ENCODE peak calls at places on chromosomes 12 and 14, in six cellular contexts. One of them, this sample, is unnamed.

GRCh38 chr12:32039917-32040575 is 66.6 kb upstream of the BICD1 start:
- DNase-seq in gastrocnemius medialis: no peak
- DNase-seq in Panc1: no peak
- DNase-seq in B cell: no peak
- DNase-seq in hepatocyte: no peak
- DNase-seq in astrocyte of the cerebellum: no peak
- DNase-seq in this sample: no peak

GRCh38 chr12:110966081-110966760 is 45.8 kb upstream of the MYL2 start:
- DNase-seq in gastrocnemius medialis: no peak
- DNase-seq in Panc1: no peak
- DNase-seq in B cell: no peak
- DNase-seq in hepatocyte: no peak
- DNase-seq in astrocyte of the cerebellum: no peak
- DNase-seq in this sample: no peak

GRCh38 chr12:89346741-89347324 is 5.5 kb downstream of the DUSP6 start:
- DNase-seq in gastrocnemius medialis: no peak
- DNase-seq in Panc1: no peak
- DNase-seq in B cell: peak
- DNase-seq in hepatocyte: no peak
- DNase-seq in astrocyte of the cerebellum: no peak
- DNase-seq in this sample: no peak

GRCh38 chr14:96097752-96098151 is 58.6 kb downstream of the C14orf132 start:
- DNase-seq in gastrocnemius medialis: no peak
- DNase-seq in Panc1: no peak
- DNase-seq in B cell: no peak
- DNase-seq in hepatocyte: no peak
- DNase-seq in astrocyte of the cerebellum: no peak
- DNase-seq in this sample: no peak

GRCh38 chr12:53324779-53325538 is 3.5 kb upstream of the AAAS start:
- DNase-seq in gastrocnemius medialis: peak
- DNase-seq in Panc1: peak
- DNase-seq in B cell: peak
- DNase-seq in hepatocyte: peak
- DNase-seq in astrocyte of the cerebellum: peak
- DNase-seq in this sample: peak

GRCh38 chr14:71114580-71114979 is 207.3 kb downstream of the PCNX1 start:
- DNase-seq in gastrocnemius medialis: no peak
- DNase-seq in Panc1: no peak
- DNase-seq in B cell: no peak
- DNase-seq in hepatocyte: no peak
- DNase-seq in astrocyte of the cerebellum: no peak
- DNase-seq in this sample: no peak

GRCh38 chr14:78519863-78520262 is 349.7 kb downstream of the NRXN3 start:
- DNase-seq in gastrocnemius medialis: no peak
- DNase-seq in Panc1: no peak
- DNase-seq in B cell: peak
- DNase-seq in hepatocyte: peak
- DNase-seq in astrocyte of the cerebellum: peak
- DNase-seq in this sample: no peak

GRCh38 chr14:54681819-54682261 is 114.9 kb downstream of the SAMD4A start:
- DNase-seq in gastrocnemius medialis: no peak
- DNase-seq in Panc1: no peak
- DNase-seq in B cell: no peak
- DNase-seq in hepatocyte: no peak
- DNase-seq in astrocyte of the cerebellum: peak
- DNase-seq in this sample: no peak

GRCh38 chr12:93126069-93126474 is 197.0 kb upstream of the EEA1 start:
- DNase-seq in gastrocnemius medialis: no peak
- DNase-seq in Panc1: no peak
- DNase-seq in B cell: no peak
- DNase-seq in hepatocyte: no peak
- DNase-seq in astrocyte of the cerebellum: no peak
- DNase-seq in this sample: no peak

GRCh38 chr14:93317836-93318807 is 14.7 kb downstream of the BTBD7 start:
- DNase-seq in gastrocnemius medialis: no peak
- DNase-seq in Panc1: no peak
- DNase-seq in B cell: no peak
- DNase-seq in hepatocyte: peak
- DNase-seq in astrocyte of the cerebellum: no peak
- DNase-seq in this sample: no peak

GRCh38 chr12:119036878-119037493 is 55.6 kb downstream of the SRRM4 start:
- DNase-seq in gastrocnemius medialis: no peak
- DNase-seq in Panc1: peak
- DNase-seq in B cell: peak
- DNase-seq in hepatocyte: peak
- DNase-seq in astrocyte of the cerebellum: no peak
- DNase-seq in this sample: no peak

GRCh38 chr14:94337274-94337673 is 14.1 kb upstream of the SERPINA6 start:
- DNase-seq in gastrocnemius medialis: no peak
- DNase-seq in Panc1: no peak
- DNase-seq in B cell: no peak
- DNase-seq in hepatocyte: no peak
- DNase-seq in astrocyte of the cerebellum: no peak
- DNase-seq in this sample: no peak

GRCh38 chr12:107518868-107519267 is 166.7 kb upstream of the PWP1 start:
- DNase-seq in gastrocnemius medialis: no peak
- DNase-seq in Panc1: no peak
- DNase-seq in B cell: no peak
- DNase-seq in hepatocyte: no peak
- DNase-seq in astrocyte of the cerebellum: no peak
- DNase-seq in this sample: no peak

GRCh38 chr12:95532851-95533250 is 18.4 kb downstream of the USP44 start:
- DNase-seq in gastrocnemius medialis: no peak
- DNase-seq in Panc1: no peak
- DNase-seq in B cell: no peak
- DNase-seq in hepatocyte: peak
- DNase-seq in astrocyte of the cerebellum: peak
- DNase-seq in this sample: no peak

GRCh38 chr12:66365718-66366485 is 63.6 kb downstream of the HELB start:
- DNase-seq in gastrocnemius medialis: no peak
- DNase-seq in Panc1: no peak
- DNase-seq in B cell: no peak
- DNase-seq in hepatocyte: no peak
- DNase-seq in astrocyte of the cerebellum: no peak
- DNase-seq in this sample: no peak

GRCh38 chr12:49161092-49161795 is 27.6 kb downstream of the TUBA1A start:
- DNase-seq in gastrocnemius medialis: no peak
- DNase-seq in Panc1: no peak
- DNase-seq in B cell: peak
- DNase-seq in hepatocyte: no peak
- DNase-seq in astrocyte of the cerebellum: no peak
- DNase-seq in this sample: no peak

GRCh38 chr14:75718199-75718598 is 57.2 kb downstream of the TTLL5 start:
- DNase-seq in gastrocnemius medialis: no peak
- DNase-seq in Panc1: no peak
- DNase-seq in B cell: no peak
- DNase-seq in hepatocyte: no peak
- DNase-seq in astrocyte of the cerebellum: no peak
- DNase-seq in this sample: no peak

GRCh38 chr14:105097797-105098127 is 32.5 kb upstream of the GPR132 start:
- DNase-seq in gastrocnemius medialis: no peak
- DNase-seq in Panc1: no peak
- DNase-seq in B cell: no peak
- DNase-seq in hepatocyte: no peak
- DNase-seq in astrocyte of the cerebellum: no peak
- DNase-seq in this sample: no peak

GRCh38 chr14:104732931-104733681 is 9.1 kb downstream of the ADSS1 start:
- DNase-seq in gastrocnemius medialis: peak
- DNase-seq in Panc1: no peak
- DNase-seq in B cell: no peak
- DNase-seq in hepatocyte: no peak
- DNase-seq in astrocyte of the cerebellum: no peak
- DNase-seq in this sample: no peak

GRCh38 chr12:59375633-59376032 is 220.2 kb upstream of the SLC16A7 start:
- DNase-seq in gastrocnemius medialis: no peak
- DNase-seq in Panc1: no peak
- DNase-seq in B cell: no peak
- DNase-seq in hepatocyte: no peak
- DNase-seq in astrocyte of the cerebellum: no peak
- DNase-seq in this sample: no peak

GRCh38 chr12:452667-453210 is 7.0 kb upstream of the B4GALNT3 start:
- DNase-seq in gastrocnemius medialis: no peak
- DNase-seq in Panc1: no peak
- DNase-seq in B cell: peak
- DNase-seq in hepatocyte: no peak
- DNase-seq in astrocyte of the cerebellum: no peak
- DNase-seq in this sample: peak
- TF ChIP-seq CTCF in gastrocnemius medialis: peak
- TF ChIP-seq CTCF in Panc1: peak
- TF ChIP-seq CTCF in B cell: peak
- TF ChIP-seq CTCF in hepatocyte: no peak
- TF ChIP-seq CTCF in astrocyte of the cerebellum: no peak
- TF ChIP-seq CTCF in this sample: no peak

GRCh38 chr14:103123128-103123633 is at the start of gene TNFAIP2:
- DNase-seq in gastrocnemius medialis: peak
- DNase-seq in Panc1: no peak
- DNase-seq in B cell: peak
- DNase-seq in hepatocyte: no peak
- DNase-seq in astrocyte of the cerebellum: no peak
- DNase-seq in this sample: no peak
- TF ChIP-seq CTCF in gastrocnemius medialis: no peak
- TF ChIP-seq CTCF in Panc1: no peak
- TF ChIP-seq CTCF in B cell: no peak
- TF ChIP-seq CTCF in hepatocyte: no peak
- TF ChIP-seq CTCF in astrocyte of the cerebellum: no peak
- TF ChIP-seq CTCF in this sample: no peak

DNA sequence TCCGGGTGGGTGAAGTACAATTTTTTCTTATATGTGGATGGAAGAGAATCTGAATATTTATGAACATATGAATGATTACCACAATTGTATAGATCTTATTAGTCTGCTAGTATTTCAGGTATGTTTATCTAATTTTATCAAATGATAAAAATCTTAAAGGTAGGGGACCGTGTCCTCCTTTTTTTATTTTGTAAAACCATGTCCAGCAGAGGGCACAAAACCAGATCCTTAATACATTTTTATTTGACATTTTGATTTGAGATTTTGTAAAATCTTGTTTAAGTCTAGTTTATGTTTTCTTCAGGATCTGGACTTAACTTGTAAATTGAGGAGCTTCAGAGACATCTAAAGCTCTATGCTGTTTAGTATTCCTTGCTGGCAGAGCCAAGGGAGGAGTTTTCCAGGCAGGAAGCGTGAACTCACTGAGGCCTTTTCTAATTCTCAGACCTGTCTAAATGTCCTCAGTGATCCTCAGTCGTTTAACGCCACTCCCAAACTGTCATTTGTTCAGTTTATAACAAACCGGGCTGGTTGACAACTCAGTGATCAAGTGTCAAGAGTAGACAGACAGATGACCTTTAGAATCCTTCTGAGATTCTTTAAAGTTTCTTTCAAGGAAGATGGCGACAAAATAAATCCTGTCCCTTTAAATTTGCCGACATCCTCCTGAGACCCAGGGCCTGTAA is 263.9 kb downstream of the KTN1 start:
- DNase-seq in gastrocnemius medialis: no peak
- DNase-seq in Panc1: no peak
- DNase-seq in B cell: no peak
- DNase-seq in hepatocyte: no peak
- DNase-seq in astrocyte of the cerebellum: no peak
- DNase-seq in this sample: no peak
- TF ChIP-seq CTCF in gastrocnemius medialis: no peak
- TF ChIP-seq CTCF in Panc1: peak
- TF ChIP-seq CTCF in B cell: peak
- TF ChIP-seq CTCF in hepatocyte: peak
- TF ChIP-seq CTCF in astrocyte of the cerebellum: no peak
- TF ChIP-seq CTCF in this sample: no peak

DNA sequence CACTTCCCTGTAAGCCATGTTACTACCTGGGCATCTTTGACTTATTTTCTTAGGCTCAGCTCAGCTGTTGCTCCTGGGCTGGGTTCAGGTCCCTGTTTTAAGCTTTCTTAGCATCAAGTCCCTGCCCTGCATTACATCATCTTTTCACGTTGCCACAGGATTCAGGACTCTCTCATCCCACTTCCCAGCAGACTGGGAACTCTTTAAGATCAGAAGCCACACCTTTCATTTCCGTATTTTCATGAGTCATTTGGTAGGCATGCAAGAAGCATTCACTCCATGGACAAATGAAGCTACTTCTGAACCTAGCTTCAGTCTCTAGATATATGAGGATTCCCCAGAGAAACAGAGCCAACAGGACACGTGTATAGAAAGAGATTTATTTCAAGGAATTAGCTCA is 726.8 kb downstream of the VRK1 start:
- DNase-seq in gastrocnemius medialis: no peak
- DNase-seq in Panc1: no peak
- DNase-seq in B cell: no peak
- DNase-seq in hepatocyte: peak
- DNase-seq in astrocyte of the cerebellum: no peak
- DNase-seq in this sample: no peak
- TF ChIP-seq CTCF in gastrocnemius medialis: no peak
- TF ChIP-seq CTCF in Panc1: no peak
- TF ChIP-seq CTCF in B cell: no peak
- TF ChIP-seq CTCF in hepatocyte: no peak
- TF ChIP-seq CTCF in astrocyte of the cerebellum: no peak
- TF ChIP-seq CTCF in this sample: no peak

DNA sequence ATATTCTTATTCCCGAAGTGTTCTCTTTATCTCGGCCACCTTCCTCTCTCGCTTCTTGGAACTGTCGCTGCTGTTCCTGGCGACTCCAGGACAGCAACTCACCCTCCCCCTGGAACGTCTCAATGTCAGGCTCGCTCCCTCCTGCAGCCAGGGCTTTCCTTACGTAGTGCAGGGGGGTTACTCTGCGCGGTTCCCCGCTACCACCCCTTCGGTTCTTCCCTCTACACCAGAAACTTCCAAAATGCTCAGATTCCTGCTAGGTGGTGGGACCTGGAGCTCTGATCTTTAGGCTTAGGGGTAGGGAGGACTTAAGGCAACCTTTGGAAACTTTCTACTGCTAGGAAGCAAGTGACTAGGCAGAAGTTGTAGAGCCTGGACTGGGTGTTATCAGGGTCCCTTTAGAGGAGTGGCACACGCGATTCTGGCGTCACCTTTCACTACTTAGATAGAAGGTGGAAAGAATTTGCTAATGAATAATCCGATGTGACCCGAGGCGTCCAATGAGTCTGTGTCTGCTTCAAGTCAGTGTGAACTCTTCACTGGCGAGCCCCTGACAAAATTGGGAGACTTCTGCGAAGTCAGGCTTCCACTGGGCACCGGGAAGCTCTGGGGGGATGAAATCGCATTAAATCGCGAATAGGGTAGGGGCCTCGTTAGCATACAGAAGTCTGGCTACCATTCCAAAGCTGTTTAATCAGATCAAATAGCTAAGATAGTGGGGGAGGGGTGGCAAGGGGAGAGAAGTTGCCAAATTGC is 900 bp upstream of the DPF3 start:
- DNase-seq in gastrocnemius medialis: peak
- DNase-seq in Panc1: no peak
- DNase-seq in B cell: peak
- DNase-seq in hepatocyte: peak
- DNase-seq in astrocyte of the cerebellum: no peak
- DNase-seq in this sample: no peak
- TF ChIP-seq CTCF in gastrocnemius medialis: no peak
- TF ChIP-seq CTCF in Panc1: no peak
- TF ChIP-seq CTCF in B cell: no peak
- TF ChIP-seq CTCF in hepatocyte: no peak
- TF ChIP-seq CTCF in astrocyte of the cerebellum: no peak
- TF ChIP-seq CTCF in this sample: no peak

This sample was measured in natural killer cell.